ENCODE peak calls at places on chromosomes 4 and X, in ten cellular contexts. One of them, this sample, is unnamed.

GRCh38 chr4:5821665-5822358 is 71.1 kb downstream of the CRMP1 start:
- DNase-seq in fibroblast of the aortic adventitia: no peak
- DNase-seq in psoas muscle: no peak
- DNase-seq in stimulated activated CD8-positive, alpha-beta memory T cell treated with anti-CD3 and anti-CD28 coated beads, Interleukin-4, amount 100 ng/mL, for 1 hour: no peak
- DNase-seq in hepatocyte: no peak
- DNase-seq in brain microvascular endothelial cell: no peak
- DNase-seq in HuH-7: no peak
- DNase-seq in pancreas: no peak
- DNase-seq in gastrocnemius medialis: no peak
- DNase-seq in IMR-90: no peak
- DNase-seq in this sample: no peak

GRCh38 chr4:80115368-80116181 is 42.5 kb upstream of the ANTXR2 start:
- DNase-seq in fibroblast of the aortic adventitia: peak
- DNase-seq in psoas muscle: no peak
- DNase-seq in stimulated activated CD8-positive, alpha-beta memory T cell treated with anti-CD3 and anti-CD28 coated beads, Interleukin-4, amount 100 ng/mL, for 1 hour: no peak
- DNase-seq in hepatocyte: no peak
- DNase-seq in brain microvascular endothelial cell: no peak
- DNase-seq in HuH-7: no peak
- DNase-seq in pancreas: peak
- DNase-seq in gastrocnemius medialis: no peak
- DNase-seq in IMR-90: no peak
- DNase-seq in this sample: peak

GRCh38 chr4:180310616-180311015 is 1932.6 kb upstream of the TENM3 start:
- DNase-seq in fibroblast of the aortic adventitia: no peak
- DNase-seq in psoas muscle: no peak
- DNase-seq in stimulated activated CD8-positive, alpha-beta memory T cell treated with anti-CD3 and anti-CD28 coated beads, Interleukin-4, amount 100 ng/mL, for 1 hour: no peak
- DNase-seq in hepatocyte: no peak
- DNase-seq in brain microvascular endothelial cell: no peak
- DNase-seq in HuH-7: no peak
- DNase-seq in pancreas: no peak
- DNase-seq in gastrocnemius medialis: no peak
- DNase-seq in IMR-90: no peak
- DNase-seq in this sample: no peak

GRCh38 chr4:37890501-37891220 is at the start of gene TBC1D1:
- DNase-seq in fibroblast of the aortic adventitia: no peak
- DNase-seq in psoas muscle: peak
- DNase-seq in stimulated activated CD8-positive, alpha-beta memory T cell treated with anti-CD3 and anti-CD28 coated beads, Interleukin-4, amount 100 ng/mL, for 1 hour: peak
- DNase-seq in hepatocyte: peak
- DNase-seq in brain microvascular endothelial cell: no peak
- DNase-seq in HuH-7: peak
- DNase-seq in pancreas: peak
- DNase-seq in gastrocnemius medialis: peak
- DNase-seq in IMR-90: no peak
- DNase-seq in this sample: peak

GRCh38 chr4:108109111-108109510 is 59.6 kb downstream of the LEF1 start:
- DNase-seq in fibroblast of the aortic adventitia: no peak
- DNase-seq in psoas muscle: no peak
- DNase-seq in stimulated activated CD8-positive, alpha-beta memory T cell treated with anti-CD3 and anti-CD28 coated beads, Interleukin-4, amount 100 ng/mL, for 1 hour: no peak
- DNase-seq in hepatocyte: no peak
- DNase-seq in brain microvascular endothelial cell: no peak
- DNase-seq in HuH-7: no peak
- DNase-seq in pancreas: no peak
- DNase-seq in gastrocnemius medialis: no peak
- DNase-seq in IMR-90: no peak
- DNase-seq in this sample: no peak

GRCh38 chr4:67320645-67321044 is 224.7 kb downstream of the CENPC start:
- DNase-seq in fibroblast of the aortic adventitia: peak
- DNase-seq in psoas muscle: no peak
- DNase-seq in stimulated activated CD8-positive, alpha-beta memory T cell treated with anti-CD3 and anti-CD28 coated beads, Interleukin-4, amount 100 ng/mL, for 1 hour: no peak
- DNase-seq in hepatocyte: no peak
- DNase-seq in brain microvascular endothelial cell: no peak
- DNase-seq in HuH-7: no peak
- DNase-seq in pancreas: no peak
- DNase-seq in gastrocnemius medialis: no peak
- DNase-seq in IMR-90: no peak
- DNase-seq in this sample: no peak

GRCh38 chr4:138218976-138219375 is 23.2 kb downstream of the SLC7A11 start:
- DNase-seq in fibroblast of the aortic adventitia: no peak
- DNase-seq in psoas muscle: no peak
- DNase-seq in stimulated activated CD8-positive, alpha-beta memory T cell treated with anti-CD3 and anti-CD28 coated beads, Interleukin-4, amount 100 ng/mL, for 1 hour: no peak
- DNase-seq in hepatocyte: no peak
- DNase-seq in brain microvascular endothelial cell: no peak
- DNase-seq in HuH-7: no peak
- DNase-seq in pancreas: no peak
- DNase-seq in gastrocnemius medialis: no peak
- DNase-seq in IMR-90: no peak
- DNase-seq in this sample: no peak

GRCh38 chr4:127120706-127121105 is 512.1 kb upstream of the INTU start:
- DNase-seq in fibroblast of the aortic adventitia: no peak
- DNase-seq in psoas muscle: no peak
- DNase-seq in stimulated activated CD8-positive, alpha-beta memory T cell treated with anti-CD3 and anti-CD28 coated beads, Interleukin-4, amount 100 ng/mL, for 1 hour: no peak
- DNase-seq in hepatocyte: no peak
- DNase-seq in brain microvascular endothelial cell: no peak
- DNase-seq in HuH-7: no peak
- DNase-seq in pancreas: no peak
- DNase-seq in gastrocnemius medialis: no peak
- DNase-seq in IMR-90: no peak
- DNase-seq in this sample: no peak

GRCh38 chr4:25481648-25482047 is 104.6 kb downstream of the ANAPC4 start:
- DNase-seq in fibroblast of the aortic adventitia: no peak
- DNase-seq in psoas muscle: no peak
- DNase-seq in stimulated activated CD8-positive, alpha-beta memory T cell treated with anti-CD3 and anti-CD28 coated beads, Interleukin-4, amount 100 ng/mL, for 1 hour: no peak
- DNase-seq in hepatocyte: no peak
- DNase-seq in brain microvascular endothelial cell: no peak
- DNase-seq in HuH-7: no peak
- DNase-seq in pancreas: no peak
- DNase-seq in gastrocnemius medialis: no peak
- DNase-seq in IMR-90: no peak
- DNase-seq in this sample: no peak

GRCh38 chr4:158079661-158080060 is 93.2 kb downstream of the GASK1B start:
- DNase-seq in fibroblast of the aortic adventitia: peak
- DNase-seq in psoas muscle: no peak
- DNase-seq in stimulated activated CD8-positive, alpha-beta memory T cell treated with anti-CD3 and anti-CD28 coated beads, Interleukin-4, amount 100 ng/mL, for 1 hour: no peak
- DNase-seq in hepatocyte: no peak
- DNase-seq in brain microvascular endothelial cell: no peak
- DNase-seq in HuH-7: no peak
- DNase-seq in pancreas: no peak
- DNase-seq in gastrocnemius medialis: no peak
- DNase-seq in IMR-90: no peak
- DNase-seq in this sample: no peak

GRCh38 chr4:58209576-58209975 is 1099.4 kb upstream of the IGFBP7 start:
- DNase-seq in fibroblast of the aortic adventitia: no peak
- DNase-seq in psoas muscle: no peak
- DNase-seq in stimulated activated CD8-positive, alpha-beta memory T cell treated with anti-CD3 and anti-CD28 coated beads, Interleukin-4, amount 100 ng/mL, for 1 hour: no peak
- DNase-seq in hepatocyte: no peak
- DNase-seq in brain microvascular endothelial cell: no peak
- DNase-seq in HuH-7: no peak
- DNase-seq in pancreas: no peak
- DNase-seq in gastrocnemius medialis: no peak
- DNase-seq in IMR-90: no peak
- DNase-seq in this sample: no peak

GRCh38 chr4:152486414-152487389 is 49.2 kb downstream of the FBXW7 start:
- DNase-seq in fibroblast of the aortic adventitia: no peak
- DNase-seq in psoas muscle: no peak
- DNase-seq in stimulated activated CD8-positive, alpha-beta memory T cell treated with anti-CD3 and anti-CD28 coated beads, Interleukin-4, amount 100 ng/mL, for 1 hour: no peak
- DNase-seq in hepatocyte: no peak
- DNase-seq in brain microvascular endothelial cell: no peak
- DNase-seq in HuH-7: no peak
- DNase-seq in pancreas: no peak
- DNase-seq in gastrocnemius medialis: no peak
- DNase-seq in IMR-90: no peak
- DNase-seq in this sample: peak

GRCh38 chr4:1233641-1234277 is 15.2 kb downstream of the CTBP1 start:
- DNase-seq in fibroblast of the aortic adventitia: peak
- DNase-seq in psoas muscle: peak
- DNase-seq in stimulated activated CD8-positive, alpha-beta memory T cell treated with anti-CD3 and anti-CD28 coated beads, Interleukin-4, amount 100 ng/mL, for 1 hour: no peak
- DNase-seq in hepatocyte: peak
- DNase-seq in brain microvascular endothelial cell: no peak
- DNase-seq in HuH-7: no peak
- DNase-seq in pancreas: peak
- DNase-seq in gastrocnemius medialis: no peak
- DNase-seq in IMR-90: peak
- DNase-seq in this sample: no peak

GRCh38 chrX:120402363-120402762 is 40.5 kb downstream of the ATP1B4 start:
- DNase-seq in fibroblast of the aortic adventitia: no peak
- DNase-seq in psoas muscle: no peak
- DNase-seq in stimulated activated CD8-positive, alpha-beta memory T cell treated with anti-CD3 and anti-CD28 coated beads, Interleukin-4, amount 100 ng/mL, for 1 hour: no peak
- DNase-seq in hepatocyte: no peak
- DNase-seq in brain microvascular endothelial cell: no peak
- DNase-seq in HuH-7: no peak
- DNase-seq in pancreas: no peak
- DNase-seq in gastrocnemius medialis: peak
- DNase-seq in IMR-90: no peak
- DNase-seq in this sample: no peak

GRCh38 chr4:54041916-54042315 is 22.5 kb downstream of the CHIC2 start:
- DNase-seq in fibroblast of the aortic adventitia: no peak
- DNase-seq in psoas muscle: no peak
- DNase-seq in stimulated activated CD8-positive, alpha-beta memory T cell treated with anti-CD3 and anti-CD28 coated beads, Interleukin-4, amount 100 ng/mL, for 1 hour: no peak
- DNase-seq in hepatocyte: no peak
- DNase-seq in brain microvascular endothelial cell: no peak
- DNase-seq in HuH-7: no peak
- DNase-seq in pancreas: no peak
- DNase-seq in gastrocnemius medialis: no peak
- DNase-seq in IMR-90: no peak
- DNase-seq in this sample: no peak

GRCh38 chr4:86894465-86894864 is 2.2 kb upstream of the C4orf36 start:
- DNase-seq in fibroblast of the aortic adventitia: no peak
- DNase-seq in psoas muscle: no peak
- DNase-seq in stimulated activated CD8-positive, alpha-beta memory T cell treated with anti-CD3 and anti-CD28 coated beads, Interleukin-4, amount 100 ng/mL, for 1 hour: no peak
- DNase-seq in hepatocyte: no peak
- DNase-seq in brain microvascular endothelial cell: peak
- DNase-seq in HuH-7: no peak
- DNase-seq in pancreas: no peak
- DNase-seq in gastrocnemius medialis: no peak
- DNase-seq in IMR-90: peak
- DNase-seq in this sample: peak

GRCh38 chr4:183118141-183118540 is 19.1 kb downstream of the WWC2 start:
- DNase-seq in fibroblast of the aortic adventitia: no peak
- DNase-seq in psoas muscle: no peak
- DNase-seq in stimulated activated CD8-positive, alpha-beta memory T cell treated with anti-CD3 and anti-CD28 coated beads, Interleukin-4, amount 100 ng/mL, for 1 hour: no peak
- DNase-seq in hepatocyte: no peak
- DNase-seq in brain microvascular endothelial cell: no peak
- DNase-seq in HuH-7: no peak
- DNase-seq in pancreas: no peak
- DNase-seq in gastrocnemius medialis: no peak
- DNase-seq in IMR-90: no peak
- DNase-seq in this sample: no peak